ENCODE peak calls at places on chromosomes 12 and 14, in six cellular contexts. V is choroid plexus epithelial cell, Y is left lung, R is body of pancreas, U is tibial artery, S is fibroblast of lung. A is an unnamed sample.

GRCh38 chr14:23483216-23483854 is 13.8 kb downstream of the NGDN start:
- DNase-seq in R (no peak), V (peak; percentile 55), U (no peak), S (peak; percentile 6), Y (no peak), A (no peak)

GRCh38 chr14:100025111-100025510 is 40.1 kb upstream of the EVL start:
- DNase-seq in S (peak; percentile 26), U (no peak), V (peak; percentile 60), Y (peak; percentile 51), R (peak; percentile 43), A (peak; percentile 46)

GRCh38 chr14:75295061-75295461 is 16.4 kb downstream of the FOS start:
- DNase-seq in R (peak; percentile 73), S (peak; percentile 82), U (peak; percentile 86), Y (peak; percentile 84), V (peak; percentile 63), A (peak; percentile 86)

GRCh38 chr12:99387661-99388060 is 259.9 kb upstream of the GARIN6 start:
- DNase-seq in S (peak; percentile 43), Y (no peak), R (no peak), U (no peak), V (no peak), A (peak; percentile 45)

GRCh38 chr12:105775351-105775750 is 363.4 kb downstream of the NUAK1 start:
- DNase-seq in U (no peak), S (peak; percentile 69), V (peak; percentile 81), Y (no peak), R (no peak), A (peak; percentile 49)

GRCh38 chr12:14841761-14842160 is 1.6 kb downstream of the ART4 start:
- DNase-seq in S (peak; percentile 78), U (peak; percentile 90), Y (no peak), R (peak; percentile 68), V (peak; percentile 53), A (peak; percentile 76)

GRCh38 chr14:75070383-75070782 is 942 bp downstream of the ZC2HC1C start:
- DNase-seq in U (no peak), S (no peak), R (peak; percentile 67), V (no peak), Y (no peak), A (no peak)

GRCh38 chr12:38327356-38327755 is 10.8 kb downstream of the ALG10B start:
- DNase-seq in V (no peak), Y (no peak), S (no peak), R (no peak), U (no peak), A (no peak)

GRCh38 chr12:89267404-89267803 is 84.9 kb downstream of the DUSP6 start:
- DNase-seq in R (no peak), U (no peak), S (no peak), Y (no peak), V (no peak), A (no peak)

GRCh38 chr12:32312049-32312670 is 87.2 kb upstream of the FGD4 start:
- DNase-seq in U (no peak), V (peak; percentile 86), S (peak; percentile 66), Y (no peak), R (no peak), A (peak; percentile 87)

DNA sequence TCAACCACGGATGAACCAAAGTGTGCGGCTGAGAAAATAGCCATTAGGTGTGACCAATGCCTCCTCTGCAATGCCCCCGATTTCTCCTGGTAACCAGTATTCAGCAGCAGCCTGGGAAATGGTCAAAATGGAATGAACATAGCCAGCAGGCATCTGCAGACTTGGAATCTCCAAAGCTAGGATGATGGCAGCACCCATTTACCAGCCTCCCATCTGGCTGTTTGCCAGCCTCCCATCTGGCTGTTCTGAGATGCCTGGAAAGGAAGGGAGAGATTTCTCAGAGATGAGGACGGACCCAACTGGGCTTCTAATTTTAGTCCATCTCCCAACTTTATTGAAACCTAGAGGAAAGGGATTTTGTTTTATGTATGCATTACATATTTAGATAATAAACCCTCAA is 16.2 kb downstream of the CLMN start:
- DNase-seq in S (no peak), V (no peak), Y (no peak), U (no peak), R (no peak), A (no peak)
- H3K4me3 ChIP-seq in S (no peak overlapping the region), V (no peak overlapping the region), Y (no peak overlapping the region), U (no peak overlapping the region), R (no peak overlapping the region), A (no peak overlapping the region)

GRCh38 chr14:104292084-104292970 is 153.9 kb downstream of the KIF26A start:
- DNase-seq in Y (peak; percentile 24), R (peak; percentile 5), U (peak; percentile 47), S (no peak), V (no peak), A (no peak)
- H3K4me3 ChIP-seq in Y (no peak overlapping the region), R (no peak overlapping the region), U (no peak overlapping the region), S (no peak overlapping the region), V (no peak overlapping the region), A (no peak overlapping the region)

DNA sequence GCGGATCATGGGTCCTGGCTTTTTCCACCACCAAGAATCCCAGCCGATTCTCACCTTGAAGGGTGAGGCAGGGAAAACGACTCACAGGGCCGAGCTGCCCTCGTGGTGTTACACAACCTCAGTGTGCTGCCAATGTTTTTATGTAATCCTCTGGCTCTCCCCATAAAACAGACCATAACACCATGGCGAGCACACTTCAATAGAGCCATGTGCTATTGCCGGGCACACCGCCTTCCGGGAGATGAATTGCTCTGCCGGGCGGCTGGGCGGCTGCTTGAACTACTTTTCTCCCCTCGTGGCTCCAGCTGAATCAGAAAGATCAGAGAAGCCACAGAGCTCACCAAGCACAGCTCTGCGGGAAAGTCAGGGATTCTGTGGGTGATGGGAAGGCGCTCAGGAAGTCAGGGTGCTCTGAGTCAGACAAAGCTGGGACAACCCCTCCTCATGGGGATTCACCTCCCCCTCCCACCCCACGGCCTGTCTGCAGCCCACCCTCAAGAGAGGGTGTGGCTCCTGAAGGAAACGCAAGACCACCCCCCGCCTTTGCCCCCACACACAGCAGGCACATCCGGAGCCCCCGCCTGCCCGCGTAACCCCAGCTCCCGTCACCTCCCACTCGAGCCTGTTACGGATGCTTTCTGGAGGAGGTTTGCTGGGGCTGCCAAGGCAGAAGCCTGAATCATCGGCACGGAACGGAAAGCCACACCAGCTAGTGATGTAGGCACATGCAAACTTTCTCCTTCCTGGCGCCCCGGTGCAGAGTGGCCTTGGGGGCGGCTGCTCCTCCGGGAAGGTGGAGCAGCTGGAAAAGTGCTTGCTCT is 1.8 kb downstream of the GALNT9 start:
- DNase-seq in Y (peak; percentile 40), V (peak; percentile 92), U (no peak), S (peak; percentile 90), R (peak; percentile 25), A (peak; percentile 74)
- H3K4me3 ChIP-seq in Y (no peak overlapping the region), V (peak overlapping the region; percentile 10), U (no peak overlapping the region), S (no peak overlapping the region), R (no peak overlapping the region), A (peak overlapping the region; percentile 18)

DNA sequence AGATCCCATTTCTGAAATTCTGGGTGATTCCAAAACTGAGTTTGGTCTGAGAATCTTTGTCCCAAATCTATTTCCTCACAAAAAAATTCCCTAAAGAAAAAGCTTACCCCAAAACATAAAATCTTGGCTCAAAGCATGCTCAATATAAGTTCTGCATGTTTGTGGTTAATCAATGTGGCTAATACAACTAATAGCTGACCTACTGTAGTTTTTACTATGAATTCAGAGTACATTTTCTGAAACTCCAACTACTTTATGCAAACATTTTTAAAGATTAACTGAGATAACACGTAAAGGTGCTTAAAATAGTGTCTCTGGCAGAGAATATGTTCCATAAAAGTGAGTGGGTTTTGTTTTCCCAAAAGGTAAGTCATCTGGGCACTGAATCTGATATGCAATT is 133.1 kb downstream of the MED13L start:
- DNase-seq in R (no peak), Y (no peak), U (no peak), S (no peak), V (no peak), A (no peak)
- H3K4me3 ChIP-seq in R (no peak overlapping the region), Y (no peak overlapping the region), U (no peak overlapping the region), S (no peak overlapping the region), V (no peak overlapping the region), A (no peak overlapping the region)

GRCh38 chr12:6205144-6205539 is 4.9 kb downstream of the CD9 start:
- DNase-seq in Y (no peak), V (no peak), R (no peak), S (no peak), U (peak; percentile 83), A (peak; percentile 39)
- H3K4me3 ChIP-seq in Y (no peak overlapping the region), V (no peak overlapping the region), R (no peak overlapping the region), S (no peak overlapping the region), U (peak overlapping the region; percentile 5), A (no peak overlapping the region)

GRCh38 chr14:53148612-53149202 is 4.4 kb downstream of the DDHD1 start:
- DNase-seq in S (no peak), U (no peak), V (no peak), R (no peak), Y (no peak), A (peak; percentile 2)
- H3K4me3 ChIP-seq in S (no peak overlapping the region), U (no peak overlapping the region), V (no peak overlapping the region), R (no peak overlapping the region), Y (no peak overlapping the region), A (no peak overlapping the region)